ENCODE peak calls at places on chromosomes 1 and 21, in five cellular contexts. M is IMR-90, O is stomach, N is ovary, B is right atrium auricular region. T is an unnamed sample. For H3K27me3, the result is how much of the 10 kb centered on the place peaks cover.

GRCh38 chr1:19044471-19044870 is 88.0 kb upstream of the IFFO2 start:
- DNase-seq in M (no peak), N (no peak), O (no peak), B (no peak), T (no peak)

GRCh38 chr21:42356036-42356435 is 5.2 kb upstream of the TFF2 start:
- DNase-seq in O (no peak), M (no peak), B (no peak), N (no peak), T (no peak)

GRCh38 chr1:193009501-193009900 is 49.7 kb downstream of the UCHL5 start:
- DNase-seq in M (no peak), N (no peak), B (no peak), O (no peak), T (no peak)

GRCh38 chr21:17402885-17403477 is 109.9 kb upstream of the CXADR start:
- DNase-seq in M (peak), B (no peak), N (no peak), O (no peak), T (no peak)

GRCh38 chr1:31593770-31594632 is 17.7 kb downstream of the TINAGL1 start:
- DNase-seq in N (peak), M (peak), O (peak), B (peak), T (no peak)

GRCh38 chr1:88774151-88774556 is 90.1 kb downstream of the PKN2 start:
- DNase-seq in N (no peak), M (no peak), O (peak), B (no peak), T (peak)

GRCh38 chr1:109466440-109467300 is at the start of gene SYPL2:
- DNase-seq in O (peak), B (no peak), N (peak), M (peak), T (no peak)

GRCh38 chr1:211633523-211633843 is 41.9 kb downstream of the NEK2 start:
- DNase-seq in M (no peak), B (no peak), N (no peak), O (no peak), T (no peak)

GRCh38 chr1:77539510-77540142 is 142.8 kb downstream of the ZZZ3 start:
- DNase-seq in O (no peak), B (no peak), M (peak), N (no peak), T (peak)

GRCh38 chr1:241357366-241358305 is 631 bp upstream of the RGS7 start:
- DNase-seq in M (no peak), N (no peak), B (no peak), O (no peak), T (no peak)

GRCh38 chr1:6177681-6178380 is 2.3 kb downstream of the CHD5 start:
- DNase-seq in M (no peak), O (no peak), B (no peak), N (no peak), T (no peak)

GRCh38 chr1:6172549-6172948 is 7.6 kb downstream of the CHD5 start:
- DNase-seq in B (no peak), M (no peak), N (no peak), O (no peak), T (no peak)

GRCh38 chr1:6175411-6175828 is 4.7 kb downstream of the CHD5 start:
- DNase-seq in M (no peak), B (no peak), N (no peak), O (no peak), T (no peak)

GRCh38 chr1:6176751-6177150 is 3.4 kb downstream of the CHD5 start:
- DNase-seq in O (no peak), B (no peak), M (no peak), N (no peak), T (no peak)

GRCh38 chr1:6174621-6175410 is 5.3 kb downstream of the CHD5 start:
- DNase-seq in M (no peak), B (no peak), O (no peak), N (no peak), T (no peak)
- H3K27me3 ChIP-seq in M (under half), B (under half), O (under half), N (under half), T (half or more)

GRCh38 chr21:44572959-44573583 is 458 bp upstream of the KRTAP10-4 start:
- DNase-seq in N (no peak), O (no peak), M (peak), B (peak), T (no peak)

GRCh38 chr21:44575307-44576024 is 1.9 kb downstream of the KRTAP10-4 start:
- DNase-seq in B (peak), N (no peak), M (no peak), O (no peak), T (no peak)

GRCh38 chr21:44576025-44576420 is 2.5 kb downstream of the KRTAP10-4 start:
- DNase-seq in N (no peak), B (peak), M (no peak), O (no peak), T (no peak)

GRCh38 chr21:44571844-44572782 is 1.4 kb upstream of the KRTAP10-4 start:
- DNase-seq in N (no peak), M (no peak), O (no peak), B (peak), T (no peak)

DNA sequence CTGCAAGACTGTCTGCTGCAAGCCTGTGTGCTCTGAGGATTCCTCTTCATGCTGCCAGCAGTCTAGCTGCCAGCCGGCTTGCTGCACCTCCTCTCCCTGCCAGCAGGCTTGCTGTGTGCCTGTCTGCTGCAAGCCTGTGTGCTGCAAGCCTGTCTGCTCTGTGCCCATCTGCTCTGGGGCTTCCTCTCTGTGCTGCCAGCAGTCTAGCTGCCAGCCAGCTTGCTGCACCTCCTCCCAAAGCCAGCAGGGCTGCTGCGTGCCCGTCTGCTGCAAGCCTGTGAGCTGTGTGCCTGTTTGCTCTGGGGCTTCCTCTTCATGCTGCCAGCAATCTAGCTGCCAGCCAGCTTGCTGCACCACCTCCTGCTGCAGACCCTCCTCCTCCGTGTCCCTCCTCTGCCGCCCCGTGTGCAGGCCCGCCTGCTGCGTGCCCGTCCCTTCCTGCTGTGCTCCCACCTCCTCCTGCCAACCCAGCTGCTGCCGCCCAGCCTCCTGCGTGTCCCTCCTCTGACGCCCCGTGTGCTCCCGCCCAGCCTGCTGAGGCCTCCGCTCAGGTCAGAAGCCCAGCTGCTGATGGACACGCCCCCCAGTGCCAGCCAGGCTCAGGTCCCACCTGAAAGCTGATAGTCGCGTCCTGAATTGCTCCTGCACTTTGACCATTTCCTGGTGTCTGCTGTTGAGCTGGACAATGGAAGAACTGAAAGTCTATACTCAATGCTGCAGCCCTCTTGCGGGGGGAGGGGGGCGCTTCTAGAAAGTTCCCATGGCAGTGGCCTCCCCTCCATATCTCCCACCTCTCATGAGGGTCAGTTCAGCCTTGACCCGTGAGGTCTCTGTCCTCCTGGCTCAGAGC is 1.2 kb downstream of the KRTAP10-4 start:
- DNase-seq in O (peak), M (no peak), N (no peak), B (peak), T (no peak)
- TF ChIP-seq CTCF in O (no peak), M (no peak), N (no peak), B (no peak), T (peak)

DNA sequence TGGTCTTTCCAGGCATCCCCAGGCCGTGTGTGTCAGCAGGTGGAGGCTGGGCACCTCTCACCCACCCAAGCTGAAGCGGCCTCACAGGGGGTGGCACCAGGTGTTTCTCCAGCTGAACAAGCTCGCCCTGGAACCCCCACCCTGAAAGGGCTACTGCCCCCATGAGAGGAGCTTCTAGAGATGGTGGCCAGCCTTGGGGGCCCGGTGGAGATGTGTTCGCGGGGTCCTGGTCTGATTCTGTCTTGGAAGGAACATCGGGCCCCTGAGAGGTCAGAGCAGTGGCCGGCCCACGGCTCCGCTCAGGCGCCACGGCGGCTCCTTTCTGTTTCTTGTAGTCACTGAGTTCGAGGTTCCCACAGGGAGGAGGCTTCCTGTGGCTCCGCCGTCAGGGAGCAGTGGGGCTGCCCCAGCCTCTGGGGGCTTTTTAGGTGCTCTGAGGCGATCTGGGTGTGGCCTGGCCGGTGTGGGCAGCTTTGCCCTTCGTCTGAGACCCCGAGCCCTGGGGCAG is 46.9 kb downstream of the SKI start:
- DNase-seq in B (no peak), N (no peak), O (no peak), M (no peak), T (no peak)
- H3K27ac ChIP-seq in B (peak), N (peak), O (peak), M (peak), T (no peak)

DNA sequence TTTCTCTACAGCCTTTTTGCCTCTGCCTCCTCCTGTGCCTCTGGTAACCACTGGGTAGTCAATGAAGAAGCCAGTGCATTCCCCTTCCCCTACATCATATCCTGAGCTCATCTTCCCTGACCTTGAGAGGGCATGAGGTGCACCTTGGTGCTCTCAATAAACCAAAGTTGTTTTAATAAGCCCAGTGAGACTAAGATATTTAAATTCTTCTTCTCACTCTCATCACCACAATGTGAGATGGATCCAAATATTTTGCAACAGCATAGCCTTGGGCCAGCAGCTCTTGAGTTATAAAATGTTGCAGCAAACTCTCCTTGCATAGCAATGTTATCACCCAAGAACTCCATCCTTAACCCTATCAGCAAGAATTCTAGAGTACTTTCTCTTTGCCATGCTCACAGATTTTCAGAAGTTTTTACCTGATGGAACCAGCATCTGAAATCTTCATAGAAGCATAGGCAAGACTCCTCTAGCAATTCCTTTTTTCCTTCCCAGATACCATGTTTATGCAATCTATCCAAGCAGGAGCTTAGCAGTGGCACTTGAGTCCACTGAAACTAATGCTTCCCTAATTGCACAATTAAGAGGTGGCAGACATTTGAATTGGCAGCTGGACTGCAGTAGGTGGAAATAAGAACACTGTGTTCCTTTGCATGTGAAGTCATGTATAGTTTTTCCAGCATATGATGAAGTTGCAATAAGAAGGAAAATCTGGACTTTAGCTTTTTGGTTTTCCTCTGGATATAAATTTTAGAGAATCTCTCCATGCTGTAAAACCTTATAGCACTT is 36.8 kb downstream of the CDC7 start:
- DNase-seq in O (no peak), N (peak), M (peak), B (no peak), T (peak)
- H3K27me3 ChIP-seq in O (under half), N (under half), M (under half), B (under half), T (under half)

GRCh38 chr1:92960395-92961130 is 699 bp downstream of the DIPK1A start:
- DNase-seq in N (peak), M (peak), B (peak), O (peak), T (peak)
- TF ChIP-seq CTCF in N (peak), M (peak), B (peak), O (peak), T (peak)

GRCh38 chr21:34996304-34997081 is 52.6 kb downstream of the RUNX1 start:
- DNase-seq in N (no peak), O (no peak), B (peak), M (peak), T (no peak)
- H3K27ac ChIP-seq in N (no peak), O (peak), B (no peak), M (peak), T (no peak)